ENCODE peak calls at places on chromosomes 3 and 15, in four cellular contexts. One of them, this sample, is unnamed.

GRCh38 chr3:148727242-148727641 is 29.5 kb downstream of the AGTR1 start:
- DNase-seq in HFFc6: no peak
- DNase-seq in IMR-90: no peak
- DNase-seq in lower leg skin: no peak
- DNase-seq in this sample: peak; percentile 8

GRCh38 chr3:11143476-11143875 is 10.8 kb upstream of the HRH1 start:
- DNase-seq in HFFc6: peak; percentile 15
- DNase-seq in IMR-90: peak; percentile 64
- DNase-seq in lower leg skin: peak; percentile 46
- DNase-seq in this sample: no peak

GRCh38 chr3:139388961-139389551 is 391 bp downstream of the COPB2 start:
- DNase-seq in HFFc6: no peak
- DNase-seq in IMR-90: no peak
- DNase-seq in lower leg skin: no peak
- DNase-seq in this sample: no peak

GRCh38 chr3:142447308-142447851 is 457 bp downstream of the XRN1 start:
- DNase-seq in HFFc6: peak; percentile 21
- DNase-seq in IMR-90: peak; percentile 46
- DNase-seq in lower leg skin: peak; percentile 87
- DNase-seq in this sample: peak; percentile 58

GRCh38 chr3:147397911-147398809 is 8.2 kb downstream of the ZIC4 start:
- DNase-seq in HFFc6: no peak
- DNase-seq in IMR-90: no peak
- DNase-seq in lower leg skin: no peak
- DNase-seq in this sample: no peak

GRCh38 chr15:68258684-68259083 is 18.9 kb upstream of the FEM1B start:
- DNase-seq in HFFc6: no peak
- DNase-seq in IMR-90: no peak
- DNase-seq in lower leg skin: peak; percentile 89
- DNase-seq in this sample: peak; percentile 56

GRCh38 chr3:2390926-2391532 is 292.4 kb downstream of the CNTN4 start:
- DNase-seq in HFFc6: no peak
- DNase-seq in IMR-90: no peak
- DNase-seq in lower leg skin: no peak
- DNase-seq in this sample: no peak

GRCh38 chr15:42772901-42773300 is 36.0 kb upstream of the CDAN1 start:
- DNase-seq in HFFc6: no peak
- DNase-seq in IMR-90: no peak
- DNase-seq in lower leg skin: no peak
- DNase-seq in this sample: no peak

GRCh38 chr3:9947025-9947995 is 4.9 kb downstream of the PRRT3 start:
- DNase-seq in HFFc6: peak; percentile 75
- DNase-seq in IMR-90: peak; percentile 33
- DNase-seq in lower leg skin: peak; percentile 92
- DNase-seq in this sample: peak; percentile 79

GRCh38 chr15:55937040-55937439 is 56.4 kb downstream of the NEDD4 start:
- DNase-seq in HFFc6: peak; percentile 33
- DNase-seq in IMR-90: peak; percentile 64
- DNase-seq in lower leg skin: no peak
- DNase-seq in this sample: peak; percentile 69

GRCh38 chr3:31066999-31067398 is 172.5 kb upstream of the GADL1 start:
- DNase-seq in HFFc6: peak; percentile 95
- DNase-seq in IMR-90: peak; percentile 97
- DNase-seq in lower leg skin: no peak
- DNase-seq in this sample: peak; percentile 90

GRCh38 chr3:43034200-43034599 is 55.1 kb downstream of the GASK1A start:
- DNase-seq in HFFc6: no peak
- DNase-seq in IMR-90: no peak
- DNase-seq in lower leg skin: no peak
- DNase-seq in this sample: no peak

GRCh38 chr3:44584646-44585501 is at the start of gene ZNF660:
- DNase-seq in HFFc6: peak; percentile 0
- DNase-seq in IMR-90: peak; percentile 67
- DNase-seq in lower leg skin: peak; percentile 88
- DNase-seq in this sample: peak; percentile 53

GRCh38 chr3:159234306-159234705 is 432.5 kb downstream of the MFSD1 start:
- DNase-seq in HFFc6: peak; percentile 21
- DNase-seq in IMR-90: no peak
- DNase-seq in lower leg skin: no peak
- DNase-seq in this sample: peak; percentile 29

GRCh38 chr15:80997692-80998091 is 3.0 kb upstream of the TLNRD1 start:
- DNase-seq in HFFc6: no peak
- DNase-seq in IMR-90: no peak
- DNase-seq in lower leg skin: no peak
- DNase-seq in this sample: no peak

GRCh38 chr3:44076221-44076829 is 165.4 kb upstream of the TOPAZ1 start:
- DNase-seq in HFFc6: no peak
- DNase-seq in IMR-90: no peak
- DNase-seq in lower leg skin: peak; percentile 50
- DNase-seq in this sample: no peak

GRCh38 chr3:54670269-54671000 is 257.4 kb downstream of the LRTM1 start:
- DNase-seq in HFFc6: no peak
- DNase-seq in IMR-90: no peak
- DNase-seq in lower leg skin: no peak
- DNase-seq in this sample: no peak

GRCh38 chr3:94118390-94118789 is 55.5 kb downstream of the NSUN3 start:
- DNase-seq in HFFc6: no peak
- DNase-seq in IMR-90: no peak
- DNase-seq in lower leg skin: no peak
- DNase-seq in this sample: no peak
- TF ChIP-seq CTCF in HFFc6: no peak
- TF ChIP-seq CTCF in IMR-90: no peak
- TF ChIP-seq CTCF in lower leg skin: no peak
- TF ChIP-seq CTCF in this sample: no peak

DNA sequence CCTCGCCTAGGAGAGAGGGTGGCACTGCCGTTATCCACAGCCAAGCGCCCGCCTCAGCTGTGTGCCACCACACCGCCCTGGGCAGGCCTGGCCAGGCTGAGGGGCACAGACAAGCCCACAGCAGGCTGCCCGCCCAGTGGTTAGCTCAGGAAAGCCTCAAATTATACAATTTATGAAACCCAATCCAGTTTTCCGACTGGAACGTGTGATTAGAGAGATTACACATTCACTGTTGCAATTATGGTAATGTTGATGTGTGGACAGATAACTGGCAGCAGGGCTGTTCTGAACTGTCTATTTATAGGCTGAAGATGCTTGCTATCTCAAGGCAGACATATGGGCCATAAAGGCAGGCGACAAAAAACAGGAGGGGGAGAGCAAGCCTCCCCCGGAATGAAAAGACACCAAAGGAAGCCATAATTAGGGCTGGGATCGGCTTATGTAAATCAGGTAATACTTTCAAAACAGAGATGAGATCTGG is 102.8 kb upstream of the TLE3 start:
- DNase-seq in HFFc6: no peak
- DNase-seq in IMR-90: no peak
- DNase-seq in lower leg skin: peak; percentile 84
- DNase-seq in this sample: no peak
- TF ChIP-seq CTCF in HFFc6: no peak
- TF ChIP-seq CTCF in IMR-90: no peak
- TF ChIP-seq CTCF in lower leg skin: no peak
- TF ChIP-seq CTCF in this sample: no peak

DNA sequence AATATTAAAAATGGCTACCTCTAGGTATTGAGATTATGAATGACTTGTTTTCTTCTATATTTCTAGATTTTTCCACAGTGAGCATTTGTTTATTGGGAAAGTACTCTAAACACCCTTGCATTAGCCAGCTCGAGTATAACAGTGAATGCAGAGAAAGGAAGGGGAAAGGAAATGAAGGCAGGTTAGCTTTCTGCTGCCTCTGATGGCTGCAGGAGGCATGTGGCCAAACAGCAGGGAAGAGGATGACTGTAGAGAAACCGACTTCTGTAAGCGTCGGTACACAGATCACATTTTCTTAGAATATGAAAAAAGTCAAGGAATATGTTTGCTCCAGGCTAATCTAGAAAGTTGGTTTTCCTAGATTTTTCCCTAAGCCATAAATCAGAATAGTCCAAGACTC is 19.8 kb downstream of the GNB5 start:
- DNase-seq in HFFc6: no peak
- DNase-seq in IMR-90: peak; percentile 24
- DNase-seq in lower leg skin: peak; percentile 12
- DNase-seq in this sample: peak; percentile 30
- TF ChIP-seq CTCF in HFFc6: no peak
- TF ChIP-seq CTCF in IMR-90: no peak
- TF ChIP-seq CTCF in lower leg skin: no peak
- TF ChIP-seq CTCF in this sample: no peak

GRCh38 chr15:58758141-58758540 is 8.6 kb upstream of the ADAM10 start:
- DNase-seq in HFFc6: no peak
- DNase-seq in IMR-90: peak; percentile 33
- DNase-seq in lower leg skin: no peak
- DNase-seq in this sample: peak; percentile 54
- TF ChIP-seq CTCF in HFFc6: peak; percentile 53
- TF ChIP-seq CTCF in IMR-90: peak; percentile 55
- TF ChIP-seq CTCF in lower leg skin: no peak
- TF ChIP-seq CTCF in this sample: peak; percentile 23